ENCODE peak calls at places on chromosomes 13 and 19, in seven cellular contexts. K, X, V, T, S, C and B are unnamed samples. For H3K4me1, the result is how much of the 10 kb centered on the place peaks cover.

GRCh38 chr19:13832096-13832495 is 36.9 kb downstream of the ZSWIM4 start:
- DNase-seq in K (peak), X (no peak), V (no peak), T (no peak), S (no peak), C (no peak), B (no peak)

GRCh38 chr19:31350033-31350692 is 927 bp upstream of the TSHZ3 start:
- DNase-seq in K (peak), X (no peak), V (peak), T (no peak), S (no peak), C (no peak), B (no peak)

GRCh38 chr19:2015611-2015950 is at the start of gene BTBD2:
- DNase-seq in K (peak), X (no peak), V (no peak), T (peak), S (no peak), C (peak), B (peak)

GRCh38 chr19:3163230-3163886 is 15.2 kb upstream of the S1PR4 start:
- DNase-seq in K (peak), X (peak), V (peak), T (peak), S (peak), C (peak), B (peak)

GRCh38 chr19:56301886-56302620 is 12.6 kb downstream of the ZSCAN5A start:
- DNase-seq in K (no peak), X (no peak), V (no peak), T (no peak), S (no peak), C (no peak), B (no peak)

GRCh38 chr19:42010245-42011126 is 16.5 kb upstream of the ATP1A3 start:
- DNase-seq in K (peak), X (no peak), V (no peak), T (peak), S (no peak), C (peak), B (no peak)

GRCh38 chr19:23804676-23805075 is 46.0 kb upstream of the ZNF681 start:
- DNase-seq in K (no peak), X (no peak), V (no peak), T (no peak), S (no peak), C (no peak), B (no peak)

GRCh38 chr13:33678906-33679657 is 138.9 kb upstream of the RFC3 start:
- DNase-seq in K (peak), X (no peak), V (no peak), T (peak), S (peak), C (peak), B (no peak)

GRCh38 chr19:2059422-2060201 is 8.6 kb upstream of the MKNK2 start:
- DNase-seq in K (peak), X (no peak), V (no peak), T (peak), S (peak), C (peak), B (no peak)

GRCh38 chr19:45137179-45137761 is 23.5 kb downstream of the NKPD1 start:
- DNase-seq in K (no peak), X (no peak), V (no peak), T (no peak), S (no peak), C (no peak), B (no peak)

GRCh38 chr13:73140804-73141203 is 82.0 kb downstream of the KLF5 start:
- DNase-seq in K (peak), X (no peak), V (no peak), T (no peak), S (no peak), C (no peak), B (peak)
- H3K4me1 ChIP-seq in K (under half), X (under half), V (under half), T (under half), S (under half), C (under half), B (under half)

DNA sequence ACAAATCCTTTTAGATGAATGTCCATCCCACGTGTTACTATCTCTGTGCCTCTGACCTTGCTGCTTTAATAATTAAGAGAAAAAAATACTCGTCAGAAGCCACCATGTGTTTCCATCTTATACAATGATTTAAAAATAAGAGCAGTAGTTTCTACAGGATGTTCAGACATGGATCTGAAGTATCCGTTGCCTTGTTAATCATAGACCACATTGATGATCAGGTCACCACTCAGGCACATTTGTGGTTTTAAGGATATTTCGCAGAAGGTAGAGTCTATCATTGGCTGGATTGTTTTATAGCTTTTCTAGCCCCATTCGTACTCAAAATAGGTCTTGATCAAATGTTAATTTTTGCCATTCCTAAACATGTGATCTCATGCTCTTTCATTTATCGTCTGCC is 710.0 kb upstream of the ARGLU1 start:
- DNase-seq in K (no peak), X (no peak), V (no peak), T (peak), S (no peak), C (no peak), B (no peak)
- H4K8ac ChIP-seq in K (no peak), X (no peak), V (no peak), T (peak), S (no peak), C (no peak), B (no peak)

GRCh38 chr19:10615429-10616023 is 9.8 kb upstream of the SLC44A2 start:
- DNase-seq in K (no peak), X (no peak), V (no peak), T (no peak), S (no peak), C (no peak), B (no peak)
- H3K4me1 ChIP-seq in K (under half), X (under half), V (under half), T (under half), S (under half), C (under half), B (under half)

DNA sequence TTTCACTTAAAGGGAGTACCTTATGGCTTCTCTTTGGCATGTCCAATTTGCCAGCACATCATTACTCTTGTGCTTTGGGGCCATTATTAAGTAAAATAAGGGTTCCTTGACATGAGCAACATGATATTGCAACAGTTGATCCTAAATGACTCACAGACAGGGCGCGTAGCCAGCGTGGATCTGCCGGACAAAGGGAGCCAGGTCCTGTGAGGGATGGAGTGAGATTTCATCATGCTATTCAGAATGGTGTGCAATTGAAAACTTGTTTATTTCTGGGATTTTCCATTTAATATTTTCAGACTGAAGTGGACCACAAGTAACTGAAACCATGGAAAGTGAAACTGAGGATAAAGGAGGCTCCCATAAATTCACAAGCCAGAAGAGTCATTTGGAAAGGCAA is 48.6 kb upstream of the WASF3 start:
- DNase-seq in K (peak), X (no peak), V (no peak), T (peak), S (no peak), C (no peak), B (no peak)
- H4K8ac ChIP-seq in K (no peak), X (no peak), V (no peak), T (peak), S (no peak), C (no peak), B (no peak)

GRCh38 chr13:50101590-50101989 is 86.3 kb downstream of the KCNRG start:
- DNase-seq in K (no peak), X (no peak), V (no peak), T (no peak), S (no peak), C (no peak), B (no peak)
- H3K4me1 ChIP-seq in K (under half), X (under half), V (under half), T (under half), S (under half), C (under half), B (under half)

GRCh38 chr13:59793107-59793506 is 370.6 kb downstream of the DIAPH3 start:
- DNase-seq in K (no peak), X (peak), V (no peak), T (no peak), S (no peak), C (no peak), B (no peak)
- H4K8ac ChIP-seq in K (no peak), X (no peak), V (no peak), T (no peak), S (no peak), C (no peak), B (no peak)

DNA sequence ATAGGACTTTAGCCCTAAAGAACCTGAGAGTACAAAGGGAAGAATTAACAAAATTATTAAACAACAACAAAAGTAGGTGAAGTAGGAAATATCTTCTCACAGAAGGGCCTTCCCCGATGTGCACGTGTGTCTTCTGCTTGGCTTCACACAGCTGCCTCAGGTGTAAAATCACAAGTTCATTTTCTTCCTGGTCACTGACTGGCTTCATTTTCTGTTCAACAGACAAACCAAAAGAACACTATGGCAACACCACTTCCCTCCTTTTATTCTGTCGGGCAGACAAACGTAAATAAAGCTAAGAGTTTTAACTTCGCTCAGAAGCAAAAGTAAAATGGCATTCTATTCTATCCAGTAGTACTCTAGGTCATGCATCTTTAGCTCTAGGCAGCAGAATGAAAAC is 140.9 kb downstream of the TBC1D4 start:
- DNase-seq in K (no peak), X (no peak), V (no peak), T (no peak), S (no peak), C (no peak), B (no peak)
- H3K4me1 ChIP-seq in K (under half), X (under half), V (under half), T (under half), S (under half), C (under half), B (under half)

GRCh38 chr13:29922896-29923295 is 72.5 kb upstream of the UBL3 start:
- DNase-seq in K (peak), X (no peak), V (no peak), T (peak), S (no peak), C (no peak), B (no peak)
- H4K8ac ChIP-seq in K (peak), X (no peak), V (no peak), T (peak), S (peak), C (no peak), B (no peak)

DNA sequence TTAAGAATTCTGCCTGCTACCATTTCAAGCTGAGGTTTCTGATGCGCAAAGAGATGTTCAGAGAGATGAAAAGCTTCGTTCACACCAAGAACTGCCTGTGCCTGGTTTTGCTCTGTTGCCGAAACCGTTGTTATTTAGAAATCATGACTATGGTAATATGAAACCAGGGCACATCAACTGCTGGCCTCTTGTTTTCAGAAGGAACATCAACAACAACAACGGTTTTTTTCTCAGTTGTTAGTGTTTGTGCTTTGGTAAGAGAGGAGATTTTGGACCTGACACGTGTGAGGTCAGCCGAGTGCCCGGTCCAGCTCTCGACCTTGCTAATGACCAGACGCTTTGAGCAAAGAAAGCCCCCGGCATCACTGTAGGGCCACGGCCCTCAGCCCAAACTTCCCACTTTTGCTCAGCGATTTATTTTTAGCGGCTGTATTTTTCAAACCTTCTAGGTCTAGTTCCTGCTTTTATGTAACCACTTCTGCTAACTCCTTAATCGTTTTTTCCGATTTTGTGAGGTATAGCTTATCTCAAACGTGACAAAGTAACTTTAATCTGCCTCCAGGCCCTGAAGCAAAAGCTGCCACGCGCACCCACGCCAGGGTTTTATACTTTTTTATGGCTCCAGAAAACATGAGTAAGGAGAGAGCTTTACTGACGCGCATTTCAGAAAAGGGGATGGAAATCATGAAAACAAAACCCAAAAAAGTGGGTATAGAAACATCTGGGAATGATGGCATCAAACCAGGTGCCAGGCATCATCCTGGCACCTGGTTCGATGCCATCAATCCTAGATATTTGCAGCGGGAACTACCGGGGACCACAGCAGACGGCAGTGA is 42.0 kb downstream of the KLF2 start:
- DNase-seq in K (no peak), X (no peak), V (no peak), T (no peak), S (peak), C (no peak), B (no peak)
- H3K4me1 ChIP-seq in K (under half), X (under half), V (under half), T (under half), S (under half), C (under half), B (under half)